ENCODE peak calls at places on chromosomes 7 and 10, in four cellular contexts. U is lower lobe of right lung, B is neuronal stem cell, F is fibroblast of lung. H is an unnamed sample. For H3K4me1, the result is how much of the 10 kb centered on the place peaks cover.

GRCh38 chr10:36688717-36689116 is 436.7 kb upstream of the ANKRD30A start:
- DNase-seq in U (no peak), B (no peak), F (no peak), H (no peak)

GRCh38 chr10:97876387-97876786 is 26.7 kb downstream of the GOLGA7B start:
- DNase-seq in U (no peak), B (no peak), F (no peak), H (no peak)

GRCh38 chr7:107029764-107030286 is 14.7 kb upstream of the PRKAR2B start:
- DNase-seq in U (no peak), B (no peak), F (no peak), H (peak)

GRCh38 chr10:43928425-43928968 is 279.8 kb upstream of the ZNF32 start:
- DNase-seq in U (no peak), B (no peak), F (no peak), H (no peak)

GRCh38 chr10:14608381-14609001 is 166.2 kb downstream of the FAM107B start:
- DNase-seq in U (peak), B (no peak), F (no peak), H (peak)

GRCh38 chr10:132178885-132179545 is 7.7 kb upstream of the DPYSL4 start:
- DNase-seq in U (no peak), B (no peak), F (no peak), H (no peak)

GRCh38 chr10:116553378-116553980 is 7.7 kb downstream of the PNLIP start:
- DNase-seq in U (no peak), B (no peak), F (no peak), H (no peak)

GRCh38 chr7:91636728-91637127 is 243.8 kb downstream of the MTERF1 start:
- DNase-seq in U (no peak), B (no peak), F (no peak), H (no peak)

GRCh38 chr7:2966466-2967078 is 77.1 kb downstream of the CARD11 start:
- DNase-seq in U (no peak), B (no peak), F (no peak), H (no peak)

GRCh38 chr7:87599336-87599735 is 1.3 kb downstream of the ABCB1 start:
- DNase-seq in U (peak), B (no peak), F (peak), H (no peak)

GRCh38 chr7:150380463-150380862 is 1.3 kb downstream of the ZNF775 start:
- DNase-seq in U (no peak), B (no peak), F (no peak), H (no peak)

GRCh38 chr10:132701099-132701845 is 84.7 kb downstream of the NKX6-2 start:
- DNase-seq in U (peak), B (no peak), F (no peak), H (no peak)

GRCh38 chr7:156158693-156159092 is 346.4 kb upstream of the SHH start:
- DNase-seq in U (no peak), B (no peak), F (no peak), H (no peak)

GRCh38 chr7:142153400-142153799 is 41.9 kb downstream of the MGAM2 start:
- DNase-seq in U (no peak), B (no peak), F (peak), H (no peak)

GRCh38 chr7:119197872-119198527 is 973.5 kb downstream of the ANKRD7 start:
- DNase-seq in U (no peak), B (peak), F (peak), H (peak)

GRCh38 chr7:70068531-70068930 is 470.3 kb downstream of the AUTS2 start:
- DNase-seq in U (no peak), B (no peak), F (no peak), H (no peak)

GRCh38 chr7:139774376-139774775 is 3.4 kb downstream of the HIPK2 start:
- DNase-seq in U (no peak), B (no peak), F (peak), H (peak)

GRCh38 chr7:92650391-92650790 is 60.2 kb upstream of the FAM133B start:
- DNase-seq in U (no peak), B (no peak), F (no peak), H (no peak)

DNA sequence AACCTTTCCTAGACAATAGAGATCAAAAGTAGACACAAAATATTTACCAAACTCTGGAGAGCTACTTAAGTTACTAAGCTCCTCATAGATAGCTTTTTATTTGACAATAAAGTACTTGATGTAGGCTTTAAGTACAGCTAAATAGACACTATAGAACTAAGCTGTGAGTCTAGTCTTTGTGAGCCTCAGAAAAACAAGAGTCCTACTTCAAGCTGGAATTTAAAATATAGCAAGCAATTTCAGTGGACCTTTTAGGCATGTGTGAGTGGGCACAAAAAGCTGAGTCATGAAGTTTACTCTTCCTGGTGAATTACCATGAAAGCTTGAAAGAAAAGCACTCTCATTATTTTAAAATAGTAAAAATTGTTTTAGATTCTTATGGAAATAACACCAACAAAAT is 76.1 kb downstream of the ADD3 start:
- DNase-seq in U (no peak), B (no peak), F (peak), H (peak)
- H3K4me1 ChIP-seq in U (half or more), B (under half), F (under half), H (under half)

GRCh38 chr10:79179404-79180309 is 110.9 kb downstream of the ZMIZ1 start:
- DNase-seq in U (no peak), B (peak), F (peak), H (no peak)
- H3K4me1 ChIP-seq in U (half or more), B (half or more), F (half or more), H (half or more)

GRCh38 chr10:5812283-5813090 is 747 bp downstream of the GDI2 start:
- DNase-seq in U (peak), B (peak), F (peak), H (peak)
- H3K4me1 ChIP-seq in U (under half), B (under half), F (under half), H (under half)

GRCh38 chr10:12704488-12704887 is 297.0 kb downstream of the CCDC3 start:
- DNase-seq in U (no peak), B (no peak), F (peak), H (no peak)
- H3K4me1 ChIP-seq in U (under half), B (under half), F (under half), H (under half)

GRCh38 chr7:47454066-47454950 is 127.6 kb downstream of the TNS3 start:
- DNase-seq in U (no peak), B (no peak), F (no peak), H (peak)

GRCh38 chr7:47458057-47458456 is 123.9 kb downstream of the TNS3 start:
- DNase-seq in U (peak), B (no peak), F (peak), H (peak)

GRCh38 chr7:47455872-47456185 is 126.1 kb downstream of the TNS3 start:
- DNase-seq in U (no peak), B (no peak), F (no peak), H (no peak)

GRCh38 chr7:47454961-47455871 is 126.7 kb downstream of the TNS3 start:
- DNase-seq in U (no peak), B (no peak), F (no peak), H (no peak)

GRCh38 chr7:47456210-47456955 is 125.5 kb downstream of the TNS3 start:
- DNase-seq in U (no peak), B (no peak), F (no peak), H (no peak)
- H3K4me1 ChIP-seq in U (half or more), B (under half), F (half or more), H (under half)

GRCh38 chr10:11245095-11245479 is 227.4 kb downstream of the CELF2 start:
- DNase-seq in U (no peak), B (no peak), F (no peak), H (no peak)

GRCh38 chr10:11245510-11245909 is 227.8 kb downstream of the CELF2 start:
- DNase-seq in U (no peak), B (no peak), F (peak), H (no peak)

GRCh38 chr10:11245981-11246590 is 228.4 kb downstream of the CELF2 start:
- DNase-seq in U (no peak), B (no peak), F (no peak), H (no peak)

GRCh38 chr10:11242443-11243386 is 225.0 kb downstream of the CELF2 start:
- DNase-seq in U (no peak), B (no peak), F (peak), H (no peak)

GRCh38 chr10:11243425-11244222 is 226.0 kb downstream of the CELF2 start:
- DNase-seq in U (no peak), B (no peak), F (peak), H (no peak)
- H3K4me1 ChIP-seq in U (under half), B (under half), F (under half), H (under half)

GRCh38 chr10:113097046-113097415 is 147.0 kb downstream of the TCF7L2 start:
- DNase-seq in U (no peak), B (no peak), F (no peak), H (no peak)

GRCh38 chr10:113103131-113103830 is 153.2 kb downstream of the TCF7L2 start:
- DNase-seq in U (no peak), B (no peak), F (peak), H (peak)

GRCh38 chr10:113096111-113097045 is 146.3 kb downstream of the TCF7L2 start:
- DNase-seq in U (no peak), B (no peak), F (no peak), H (no peak)

GRCh38 chr10:113100299-113100680 is 150.2 kb downstream of the TCF7L2 start:
- DNase-seq in U (no peak), B (no peak), F (no peak), H (no peak)

DNA sequence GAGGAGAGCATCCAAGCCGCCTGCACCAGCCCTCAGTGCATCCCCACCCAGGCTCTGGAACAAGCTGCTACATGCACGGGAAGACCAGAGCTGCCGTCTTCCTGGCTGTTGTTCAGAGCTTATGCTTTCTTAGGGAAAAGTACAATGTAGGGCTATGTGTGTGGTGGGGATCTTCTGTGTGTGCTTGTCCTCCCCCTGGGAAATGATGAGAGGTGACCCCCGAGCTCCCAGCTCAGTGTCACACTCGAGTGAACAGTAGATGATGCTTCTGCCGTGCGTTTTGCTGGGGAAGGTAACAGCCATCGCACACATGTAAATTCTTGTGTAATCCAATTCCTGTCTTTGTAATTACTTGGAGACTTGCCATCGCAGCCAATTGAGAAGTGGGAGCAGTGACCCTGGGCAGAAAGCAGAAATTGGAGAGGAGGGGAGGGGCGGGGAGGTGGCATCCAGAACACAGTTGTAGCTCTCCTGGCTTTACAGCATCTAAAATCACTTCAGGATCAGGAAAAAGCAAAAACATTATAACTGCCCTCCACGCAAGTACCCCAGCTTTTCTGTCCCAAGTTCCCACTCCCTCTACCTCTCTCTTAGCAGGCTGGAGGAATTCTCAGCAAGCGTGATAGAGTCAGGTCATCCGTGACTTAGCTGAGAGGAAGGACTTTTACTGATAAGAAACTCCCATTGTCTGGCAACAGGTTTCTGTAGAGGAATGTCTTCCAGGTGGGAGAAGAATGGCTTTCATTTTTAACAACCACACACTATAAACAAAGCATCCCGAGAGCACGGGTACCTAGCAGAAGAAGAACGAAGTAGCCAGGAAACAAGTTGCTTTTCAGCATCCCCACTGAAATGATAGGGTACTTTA is 149.6 kb downstream of the TCF7L2 start:
- DNase-seq in U (peak), B (no peak), F (peak), H (peak)
- H3K4me1 ChIP-seq in U (under half), B (under half), F (under half), H (under half)

H was measured in cardiac muscle cell.